ENCODE peak calls at places on chromosomes 7 and 10, in ten cellular contexts. T, O, Q, E, R, I, J, M, P and D are unnamed samples.

GRCh38 chr7:141700291-141700847 is 1.6 kb downstream of the DENND11 start:
- DNase-seq in T (no peak), O (no peak), Q (peak; percentile 5), E (no peak), R (no peak), I (no peak), J (no peak), M (no peak), P (no peak), D (no peak)

GRCh38 chr7:102463841-102464576 is 654 bp downstream of the ALKBH4 start:
- DNase-seq in T (no peak), O (no peak), Q (peak; percentile 40), E (no peak), R (no peak), I (no peak), J (no peak), M (no peak), P (peak; percentile 14), D (no peak)

GRCh38 chr7:44386139-44386913 is 60.9 kb upstream of the CAMK2B start:
- DNase-seq in T (no peak), O (no peak), Q (peak; percentile 31), E (no peak), R (no peak), I (no peak), J (no peak), M (no peak), P (peak; percentile 69), D (no peak)

GRCh38 chr7:87219545-87220025 is at the start of gene TMEM243:
- DNase-seq in T (no peak), O (peak; percentile 86), Q (peak; percentile 75), E (peak; percentile 93), R (peak; percentile 92), I (peak; percentile 67), J (peak; percentile 83), M (peak; percentile 51), P (peak; percentile 70), D (no peak)

GRCh38 chr7:150755473-150756099 is 18.4 kb downstream of the GIMAP5 start:
- DNase-seq in T (no peak), O (peak; percentile 84), Q (no peak), E (peak; percentile 54), R (no peak), I (peak; percentile 42), J (no peak), M (no peak), P (peak; percentile 10), D (no peak)

GRCh38 chr10:119438717-119439116 is 103.8 kb downstream of the RGS10 start:
- DNase-seq in T (no peak), O (no peak), Q (no peak), E (no peak), R (no peak), I (no peak), J (no peak), M (no peak), P (no peak), D (no peak)

GRCh38 chr7:36387437-36388345 is 2.0 kb upstream of the ANLN start:
- DNase-seq in T (no peak), O (no peak), Q (no peak), E (no peak), R (no peak), I (no peak), J (no peak), M (no peak), P (no peak), D (no peak)

GRCh38 chr7:159040912-159041711 is 103.6 kb downstream of the VIPR2 start:
- DNase-seq in T (no peak), O (no peak), Q (no peak), E (no peak), R (no peak), I (no peak), J (no peak), M (no peak), P (no peak), D (no peak)

GRCh38 chr10:7412482-7413251 is 1.8 kb upstream of the SFMBT2 start:
- DNase-seq in T (no peak), O (no peak), Q (no peak), E (peak; percentile 33), R (peak; percentile 81), I (no peak), J (peak; percentile 63), M (no peak), P (no peak), D (no peak)

GRCh38 chr10:59360605-59361515 is 1.5 kb downstream of the FAM13C start:
- DNase-seq in T (no peak), O (no peak), Q (no peak), E (no peak), R (no peak), I (no peak), J (no peak), M (no peak), P (no peak), D (no peak)

GRCh38 chr10:71752391-71753090 is 20.8 kb downstream of the VSIR start:
- DNase-seq in T (no peak), O (no peak), Q (no peak), E (no peak), R (no peak), I (no peak), J (no peak), M (no peak), P (no peak), D (no peak)

GRCh38 chr10:71750986-71751385 is 22.3 kb downstream of the VSIR start:
- DNase-seq in T (no peak), O (no peak), Q (no peak), E (no peak), R (no peak), I (no peak), J (no peak), M (no peak), P (no peak), D (no peak)

GRCh38 chr10:71753091-71753959 is 20.0 kb downstream of the VSIR start:
- DNase-seq in T (no peak), O (no peak), Q (no peak), E (no peak), R (no peak), I (no peak), J (peak; percentile 50), M (no peak), P (no peak), D (no peak)

GRCh38 chr10:71750124-71750841 is 23.0 kb downstream of the VSIR start:
- DNase-seq in T (no peak), O (no peak), Q (no peak), E (no peak), R (no peak), I (no peak), J (no peak), M (no peak), P (no peak), D (no peak)

GRCh38 chr10:71751515-71752224 is 21.6 kb downstream of the VSIR start:
- DNase-seq in T (no peak), O (no peak), Q (no peak), E (no peak), R (peak; percentile 68), I (no peak), J (no peak), M (no peak), P (no peak), D (no peak)
- H3K4me3 ChIP-seq in T (no peak overlapping the region), O (no peak overlapping the region), Q (no peak overlapping the region), E (no peak overlapping the region), R (no peak overlapping the region), I (peak overlapping the region; percentile 29), J (no peak overlapping the region), M (no peak overlapping the region), P (no peak overlapping the region), D (no peak overlapping the region)

GRCh38 chr10:133405272-133405671 is 11.3 kb downstream of the MTG1 start:
- DNase-seq in T (no peak), O (no peak), Q (peak; percentile 15), E (no peak), R (no peak), I (no peak), J (no peak), M (no peak), P (no peak), D (no peak)
- H3K4me3 ChIP-seq in T (no peak overlapping the region), O (no peak overlapping the region), Q (no peak overlapping the region), E (no peak overlapping the region), R (no peak overlapping the region), I (no peak overlapping the region), J (no peak overlapping the region), M (no peak overlapping the region), P (no peak overlapping the region), D (no peak overlapping the region)

GRCh38 chr10:5563991-5564536 is 39.3 kb downstream of the CALML3 start:
- DNase-seq in T (no peak), O (peak; percentile 52), Q (no peak), E (no peak), R (peak; percentile 82), I (no peak), J (no peak), M (no peak), P (peak; percentile 60), D (no peak)

GRCh38 chr10:5565671-5566581 is 41.2 kb downstream of the CALML3 start:
- DNase-seq in T (no peak), O (no peak), Q (no peak), E (no peak), R (peak; percentile 47), I (no peak), J (no peak), M (no peak), P (peak; percentile 42), D (no peak)

GRCh38 chr10:5565205-5565545 is 40.4 kb downstream of the CALML3 start:
- DNase-seq in T (no peak), O (no peak), Q (no peak), E (no peak), R (peak; percentile 56), I (no peak), J (no peak), M (no peak), P (no peak), D (no peak)

GRCh38 chr10:5563237-5563961 is 38.6 kb downstream of the CALML3 start:
- DNase-seq in T (no peak), O (no peak), Q (no peak), E (no peak), R (peak; percentile 73), I (no peak), J (no peak), M (no peak), P (no peak), D (no peak)

DNA sequence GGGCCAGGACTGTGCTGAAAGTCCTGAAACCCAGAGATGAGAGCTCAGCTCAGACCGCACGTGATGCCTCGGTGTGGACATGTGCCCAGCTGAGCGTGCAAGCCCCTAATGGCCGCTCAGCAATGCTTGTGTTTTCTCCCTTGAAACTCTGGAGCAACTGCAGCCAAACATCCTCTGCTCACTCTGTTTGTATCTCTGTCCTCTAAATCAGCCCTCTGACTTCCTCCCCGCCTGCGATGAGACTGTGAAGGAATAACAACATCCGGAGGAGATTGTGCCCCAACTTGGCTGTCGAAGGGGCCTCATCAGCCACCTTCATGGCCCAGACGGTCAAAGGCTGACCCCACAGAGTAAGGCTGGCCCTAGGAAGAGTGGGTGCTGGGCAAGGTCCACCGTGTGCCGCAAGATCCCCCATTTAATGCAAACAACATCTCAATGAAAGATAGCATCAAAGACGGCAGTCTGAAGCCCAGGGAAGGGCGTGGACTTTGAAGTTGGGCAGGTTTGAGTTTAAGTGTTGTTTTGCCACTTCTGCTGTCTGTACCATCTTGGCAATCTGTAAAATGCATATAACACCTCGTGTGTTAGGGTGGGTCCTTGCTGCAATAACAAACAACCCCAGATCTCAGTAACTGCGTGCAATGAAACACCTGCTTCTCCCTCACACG is 39.9 kb downstream of the CALML3 start:
- DNase-seq in T (no peak), O (peak; percentile 47), Q (no peak), E (no peak), R (peak; percentile 37), I (no peak), J (no peak), M (no peak), P (no peak), D (no peak)
- H3K4me3 ChIP-seq in T (no peak overlapping the region), O (peak overlapping the region; percentile 19), Q (no peak overlapping the region), E (no peak overlapping the region), R (no peak overlapping the region), I (peak overlapping the region; percentile 50), J (no peak overlapping the region), M (no peak overlapping the region), P (no peak overlapping the region), D (no peak overlapping the region)

GRCh38 chr10:47299989-47300931 is at the start of gene GDF10:
- DNase-seq in T (no peak), O (no peak), Q (peak; percentile 5), E (no peak), R (no peak), I (no peak), J (peak; percentile 47), M (peak; percentile 31), P (no peak), D (no peak)
- H3K4me3 ChIP-seq in T (no peak within 1 kb of the TSS), O (no peak within 1 kb of the TSS), Q (peak within 1 kb of the TSS; percentile 45), E (no peak within 1 kb of the TSS), R (peak within 1 kb of the TSS; percentile 47), I (peak within 1 kb of the TSS; percentile 56), J (peak within 1 kb of the TSS; percentile 49), M (peak within 1 kb of the TSS; percentile 43), P (peak within 1 kb of the TSS; percentile 48), D (no peak within 1 kb of the TSS)